ENCODE peak calls at places on chromosomes 6 and 20, in six cellular contexts. One of them, this sample, is unnamed.

GRCh38 chr6:5034328-5034727 is 30.5 kb upstream of the RPP40 start:
- DNase-seq in posterior cingulate gyrus: no peak
- DNase-seq in stimulated activated CD4-positive, alpha-beta T cell treated with anti-CD3 and anti-CD28 coated beads, Interleukin-4, amount 100 ng/mL, for 1 hour: no peak
- DNase-seq in GM04504: no peak
- DNase-seq in GM12878: no peak
- DNase-seq in T-helper 17 cell: no peak
- DNase-seq in this sample: peak

GRCh38 chr6:16302721-16303552 is 64.5 kb downstream of the GMPR start:
- DNase-seq in posterior cingulate gyrus: no peak
- DNase-seq in stimulated activated CD4-positive, alpha-beta T cell treated with anti-CD3 and anti-CD28 coated beads, Interleukin-4, amount 100 ng/mL, for 1 hour: no peak
- DNase-seq in GM04504: no peak
- DNase-seq in GM12878: no peak
- DNase-seq in T-helper 17 cell: no peak
- DNase-seq in this sample: no peak

GRCh38 chr6:11700118-11700718 is 78.4 kb downstream of the ADTRP start:
- DNase-seq in posterior cingulate gyrus: no peak
- DNase-seq in stimulated activated CD4-positive, alpha-beta T cell treated with anti-CD3 and anti-CD28 coated beads, Interleukin-4, amount 100 ng/mL, for 1 hour: no peak
- DNase-seq in GM04504: no peak
- DNase-seq in GM12878: no peak
- DNase-seq in T-helper 17 cell: no peak
- DNase-seq in this sample: no peak

GRCh38 chr20:59835448-59836395 is 97.7 kb downstream of the SYCP2 start:
- DNase-seq in posterior cingulate gyrus: peak
- DNase-seq in stimulated activated CD4-positive, alpha-beta T cell treated with anti-CD3 and anti-CD28 coated beads, Interleukin-4, amount 100 ng/mL, for 1 hour: no peak
- DNase-seq in GM04504: no peak
- DNase-seq in GM12878: no peak
- DNase-seq in T-helper 17 cell: no peak
- DNase-seq in this sample: no peak

GRCh38 chr6:4687656-4687988 is 88.6 kb upstream of the CDYL start:
- DNase-seq in posterior cingulate gyrus: no peak
- DNase-seq in stimulated activated CD4-positive, alpha-beta T cell treated with anti-CD3 and anti-CD28 coated beads, Interleukin-4, amount 100 ng/mL, for 1 hour: no peak
- DNase-seq in GM04504: no peak
- DNase-seq in GM12878: no peak
- DNase-seq in T-helper 17 cell: no peak
- DNase-seq in this sample: no peak

GRCh38 chr6:168585441-168585840 is 144.5 kb downstream of the SMOC2 start:
- DNase-seq in posterior cingulate gyrus: no peak
- DNase-seq in stimulated activated CD4-positive, alpha-beta T cell treated with anti-CD3 and anti-CD28 coated beads, Interleukin-4, amount 100 ng/mL, for 1 hour: no peak
- DNase-seq in GM04504: no peak
- DNase-seq in GM12878: no peak
- DNase-seq in T-helper 17 cell: no peak
- DNase-seq in this sample: no peak

GRCh38 chr6:113584767-113585166 is 272.4 kb upstream of the MARCKS start:
- DNase-seq in posterior cingulate gyrus: no peak
- DNase-seq in stimulated activated CD4-positive, alpha-beta T cell treated with anti-CD3 and anti-CD28 coated beads, Interleukin-4, amount 100 ng/mL, for 1 hour: no peak
- DNase-seq in GM04504: no peak
- DNase-seq in GM12878: no peak
- DNase-seq in T-helper 17 cell: no peak
- DNase-seq in this sample: no peak

GRCh38 chr20:20578838-20579237 is 133.6 kb downstream of the RALGAPA2 start:
- DNase-seq in posterior cingulate gyrus: no peak
- DNase-seq in stimulated activated CD4-positive, alpha-beta T cell treated with anti-CD3 and anti-CD28 coated beads, Interleukin-4, amount 100 ng/mL, for 1 hour: no peak
- DNase-seq in GM04504: no peak
- DNase-seq in GM12878: no peak
- DNase-seq in T-helper 17 cell: no peak
- DNase-seq in this sample: no peak

GRCh38 chr6:73017473-73017872 is 207.8 kb downstream of the KHDC1L start:
- DNase-seq in posterior cingulate gyrus: no peak
- DNase-seq in stimulated activated CD4-positive, alpha-beta T cell treated with anti-CD3 and anti-CD28 coated beads, Interleukin-4, amount 100 ng/mL, for 1 hour: no peak
- DNase-seq in GM04504: no peak
- DNase-seq in GM12878: no peak
- DNase-seq in T-helper 17 cell: no peak
- DNase-seq in this sample: no peak

GRCh38 chr6:16493112-16493511 is 254.7 kb downstream of the GMPR start:
- DNase-seq in posterior cingulate gyrus: no peak
- DNase-seq in stimulated activated CD4-positive, alpha-beta T cell treated with anti-CD3 and anti-CD28 coated beads, Interleukin-4, amount 100 ng/mL, for 1 hour: no peak
- DNase-seq in GM04504: no peak
- DNase-seq in GM12878: no peak
- DNase-seq in T-helper 17 cell: no peak
- DNase-seq in this sample: no peak

GRCh38 chr20:35698298-35699126 is 640 bp downstream of the NFS1 start:
- DNase-seq in posterior cingulate gyrus: no peak
- DNase-seq in stimulated activated CD4-positive, alpha-beta T cell treated with anti-CD3 and anti-CD28 coated beads, Interleukin-4, amount 100 ng/mL, for 1 hour: no peak
- DNase-seq in GM04504: no peak
- DNase-seq in GM12878: no peak
- DNase-seq in T-helper 17 cell: peak
- DNase-seq in this sample: no peak

GRCh38 chr6:169263836-169264608 is 10.4 kb upstream of the THBS2 start:
- DNase-seq in posterior cingulate gyrus: no peak
- DNase-seq in stimulated activated CD4-positive, alpha-beta T cell treated with anti-CD3 and anti-CD28 coated beads, Interleukin-4, amount 100 ng/mL, for 1 hour: no peak
- DNase-seq in GM04504: no peak
- DNase-seq in GM12878: no peak
- DNase-seq in T-helper 17 cell: no peak
- DNase-seq in this sample: no peak

GRCh38 chr6:30641048-30641447 is 5.9 kb upstream of the C6orf136 start:
- DNase-seq in posterior cingulate gyrus: no peak
- DNase-seq in stimulated activated CD4-positive, alpha-beta T cell treated with anti-CD3 and anti-CD28 coated beads, Interleukin-4, amount 100 ng/mL, for 1 hour: no peak
- DNase-seq in GM04504: no peak
- DNase-seq in GM12878: no peak
- DNase-seq in T-helper 17 cell: no peak
- DNase-seq in this sample: no peak

GRCh38 chr6:42281570-42281969 is 63.9 kb upstream of the MRPS10 start:
- DNase-seq in posterior cingulate gyrus: no peak
- DNase-seq in stimulated activated CD4-positive, alpha-beta T cell treated with anti-CD3 and anti-CD28 coated beads, Interleukin-4, amount 100 ng/mL, for 1 hour: peak
- DNase-seq in GM04504: no peak
- DNase-seq in GM12878: no peak
- DNase-seq in T-helper 17 cell: no peak
- DNase-seq in this sample: no peak

GRCh38 chr6:157096522-157096921 is 226.8 kb downstream of the TMEM242 start:
- DNase-seq in posterior cingulate gyrus: no peak
- DNase-seq in stimulated activated CD4-positive, alpha-beta T cell treated with anti-CD3 and anti-CD28 coated beads, Interleukin-4, amount 100 ng/mL, for 1 hour: no peak
- DNase-seq in GM04504: no peak
- DNase-seq in GM12878: no peak
- DNase-seq in T-helper 17 cell: no peak
- DNase-seq in this sample: peak

GRCh38 chr20:62222972-62223371 is 2.9 kb upstream of the HRH3 start:
- DNase-seq in posterior cingulate gyrus: no peak
- DNase-seq in stimulated activated CD4-positive, alpha-beta T cell treated with anti-CD3 and anti-CD28 coated beads, Interleukin-4, amount 100 ng/mL, for 1 hour: no peak
- DNase-seq in GM04504: no peak
- DNase-seq in GM12878: no peak
- DNase-seq in T-helper 17 cell: no peak
- DNase-seq in this sample: no peak

GRCh38 chr20:11296221-11296620 is 621.5 kb upstream of the BTBD3 start:
- DNase-seq in posterior cingulate gyrus: no peak
- DNase-seq in stimulated activated CD4-positive, alpha-beta T cell treated with anti-CD3 and anti-CD28 coated beads, Interleukin-4, amount 100 ng/mL, for 1 hour: no peak
- DNase-seq in GM04504: no peak
- DNase-seq in GM12878: no peak
- DNase-seq in T-helper 17 cell: no peak
- DNase-seq in this sample: no peak

GRCh38 chr6:108518714-108519576 is 41.8 kb upstream of the FOXO3 start:
- DNase-seq in posterior cingulate gyrus: no peak
- DNase-seq in stimulated activated CD4-positive, alpha-beta T cell treated with anti-CD3 and anti-CD28 coated beads, Interleukin-4, amount 100 ng/mL, for 1 hour: no peak
- DNase-seq in GM04504: no peak
- DNase-seq in GM12878: no peak
- DNase-seq in T-helper 17 cell: no peak
- DNase-seq in this sample: no peak

GRCh38 chr6:117906905-117907599 is at the start of gene SLC35F1:
- DNase-seq in posterior cingulate gyrus: peak
- DNase-seq in stimulated activated CD4-positive, alpha-beta T cell treated with anti-CD3 and anti-CD28 coated beads, Interleukin-4, amount 100 ng/mL, for 1 hour: peak
- DNase-seq in GM04504: no peak
- DNase-seq in GM12878: no peak
- DNase-seq in T-helper 17 cell: peak
- DNase-seq in this sample: peak

GRCh38 chr6:158805698-158806373 is 13.3 kb downstream of the EZR start:
- DNase-seq in posterior cingulate gyrus: no peak
- DNase-seq in stimulated activated CD4-positive, alpha-beta T cell treated with anti-CD3 and anti-CD28 coated beads, Interleukin-4, amount 100 ng/mL, for 1 hour: no peak
- DNase-seq in GM04504: no peak
- DNase-seq in GM12878: no peak
- DNase-seq in T-helper 17 cell: no peak
- DNase-seq in this sample: no peak

GRCh38 chr6:128963561-128963960 is 80.6 kb downstream of the LAMA2 start:
- DNase-seq in posterior cingulate gyrus: no peak
- DNase-seq in stimulated activated CD4-positive, alpha-beta T cell treated with anti-CD3 and anti-CD28 coated beads, Interleukin-4, amount 100 ng/mL, for 1 hour: no peak
- DNase-seq in GM04504: peak
- DNase-seq in GM12878: no peak
- DNase-seq in T-helper 17 cell: no peak
- DNase-seq in this sample: no peak

GRCh38 chr20:50551288-50551687 is 41.1 kb downstream of the PTPN1 start:
- DNase-seq in posterior cingulate gyrus: no peak
- DNase-seq in stimulated activated CD4-positive, alpha-beta T cell treated with anti-CD3 and anti-CD28 coated beads, Interleukin-4, amount 100 ng/mL, for 1 hour: no peak
- DNase-seq in GM04504: no peak
- DNase-seq in GM12878: no peak
- DNase-seq in T-helper 17 cell: no peak
- DNase-seq in this sample: no peak

GRCh38 chr20:51532577-51533191 is 9.8 kb downstream of the NFATC2 start:
- DNase-seq in posterior cingulate gyrus: peak
- DNase-seq in stimulated activated CD4-positive, alpha-beta T cell treated with anti-CD3 and anti-CD28 coated beads, Interleukin-4, amount 100 ng/mL, for 1 hour: no peak
- DNase-seq in GM04504: no peak
- DNase-seq in GM12878: no peak
- DNase-seq in T-helper 17 cell: no peak
- DNase-seq in this sample: peak

GRCh38 chr6:131950767-131951575 is at the start of gene CCN2:
- DNase-seq in posterior cingulate gyrus: peak
- DNase-seq in stimulated activated CD4-positive, alpha-beta T cell treated with anti-CD3 and anti-CD28 coated beads, Interleukin-4, amount 100 ng/mL, for 1 hour: no peak
- DNase-seq in GM04504: peak
- DNase-seq in GM12878: no peak
- DNase-seq in T-helper 17 cell: no peak
- DNase-seq in this sample: peak

GRCh38 chr6:31386099-31386498 is 17.3 kb upstream of the MICA start:
- DNase-seq in posterior cingulate gyrus: no peak
- DNase-seq in stimulated activated CD4-positive, alpha-beta T cell treated with anti-CD3 and anti-CD28 coated beads, Interleukin-4, amount 100 ng/mL, for 1 hour: no peak
- DNase-seq in GM04504: no peak
- DNase-seq in GM12878: no peak
- DNase-seq in T-helper 17 cell: no peak
- DNase-seq in this sample: no peak

GRCh38 chr6:11744753-11745152 is 33.9 kb downstream of the ADTRP start:
- DNase-seq in posterior cingulate gyrus: no peak
- DNase-seq in stimulated activated CD4-positive, alpha-beta T cell treated with anti-CD3 and anti-CD28 coated beads, Interleukin-4, amount 100 ng/mL, for 1 hour: no peak
- DNase-seq in GM04504: peak
- DNase-seq in GM12878: no peak
- DNase-seq in T-helper 17 cell: no peak
- DNase-seq in this sample: no peak

GRCh38 chr6:47697925-47698324 is 455 bp upstream of the ADGRF4 start:
- DNase-seq in posterior cingulate gyrus: no peak
- DNase-seq in stimulated activated CD4-positive, alpha-beta T cell treated with anti-CD3 and anti-CD28 coated beads, Interleukin-4, amount 100 ng/mL, for 1 hour: no peak
- DNase-seq in GM04504: no peak
- DNase-seq in GM12878: no peak
- DNase-seq in T-helper 17 cell: no peak
- DNase-seq in this sample: no peak

GRCh38 chr6:37916675-37917074 is 97.1 kb downstream of the ZFAND3 start:
- DNase-seq in posterior cingulate gyrus: no peak
- DNase-seq in stimulated activated CD4-positive, alpha-beta T cell treated with anti-CD3 and anti-CD28 coated beads, Interleukin-4, amount 100 ng/mL, for 1 hour: no peak
- DNase-seq in GM04504: no peak
- DNase-seq in GM12878: no peak
- DNase-seq in T-helper 17 cell: no peak
- DNase-seq in this sample: no peak

GRCh38 chr6:75282706-75283105 is 1.9 kb downstream of the TMEM30A start:
- DNase-seq in posterior cingulate gyrus: no peak
- DNase-seq in stimulated activated CD4-positive, alpha-beta T cell treated with anti-CD3 and anti-CD28 coated beads, Interleukin-4, amount 100 ng/mL, for 1 hour: no peak
- DNase-seq in GM04504: no peak
- DNase-seq in GM12878: no peak
- DNase-seq in T-helper 17 cell: no peak
- DNase-seq in this sample: no peak

GRCh38 chr6:5468586-5468985 is 207.3 kb downstream of the FARS2 start:
- DNase-seq in posterior cingulate gyrus: no peak
- DNase-seq in stimulated activated CD4-positive, alpha-beta T cell treated with anti-CD3 and anti-CD28 coated beads, Interleukin-4, amount 100 ng/mL, for 1 hour: no peak
- DNase-seq in GM04504: no peak
- DNase-seq in GM12878: no peak
- DNase-seq in T-helper 17 cell: no peak
- DNase-seq in this sample: no peak

GRCh38 chr6:34021839-34022190 is 124.1 kb downstream of the GRM4 start:
- DNase-seq in posterior cingulate gyrus: no peak
- DNase-seq in stimulated activated CD4-positive, alpha-beta T cell treated with anti-CD3 and anti-CD28 coated beads, Interleukin-4, amount 100 ng/mL, for 1 hour: no peak
- DNase-seq in GM04504: no peak
- DNase-seq in GM12878: no peak
- DNase-seq in T-helper 17 cell: no peak
- DNase-seq in this sample: no peak

GRCh38 chr6:51753635-51754034 is 333.8 kb downstream of the PKHD1 start:
- DNase-seq in posterior cingulate gyrus: no peak
- DNase-seq in stimulated activated CD4-positive, alpha-beta T cell treated with anti-CD3 and anti-CD28 coated beads, Interleukin-4, amount 100 ng/mL, for 1 hour: no peak
- DNase-seq in GM04504: no peak
- DNase-seq in GM12878: no peak
- DNase-seq in T-helper 17 cell: no peak
- DNase-seq in this sample: no peak

GRCh38 chr20:62355527-62356142 is 11.5 kb downstream of the LAMA5 start:
- DNase-seq in posterior cingulate gyrus: no peak
- DNase-seq in stimulated activated CD4-positive, alpha-beta T cell treated with anti-CD3 and anti-CD28 coated beads, Interleukin-4, amount 100 ng/mL, for 1 hour: no peak
- DNase-seq in GM04504: no peak
- DNase-seq in GM12878: no peak
- DNase-seq in T-helper 17 cell: no peak
- DNase-seq in this sample: peak

GRCh38 chr20:33154252-33154651 is 13.7 kb upstream of the BPIFA2 start:
- DNase-seq in posterior cingulate gyrus: no peak
- DNase-seq in stimulated activated CD4-positive, alpha-beta T cell treated with anti-CD3 and anti-CD28 coated beads, Interleukin-4, amount 100 ng/mL, for 1 hour: no peak
- DNase-seq in GM04504: no peak
- DNase-seq in GM12878: no peak
- DNase-seq in T-helper 17 cell: no peak
- DNase-seq in this sample: no peak

GRCh38 chr20:15859061-15859460 is 714.2 kb downstream of the KIF16B start:
- DNase-seq in posterior cingulate gyrus: no peak
- DNase-seq in stimulated activated CD4-positive, alpha-beta T cell treated with anti-CD3 and anti-CD28 coated beads, Interleukin-4, amount 100 ng/mL, for 1 hour: no peak
- DNase-seq in GM04504: no peak
- DNase-seq in GM12878: no peak
- DNase-seq in T-helper 17 cell: no peak
- DNase-seq in this sample: no peak

GRCh38 chr20:37386505-37387201 is 40.7 kb downstream of the SRC start:
- DNase-seq in posterior cingulate gyrus: no peak
- DNase-seq in stimulated activated CD4-positive, alpha-beta T cell treated with anti-CD3 and anti-CD28 coated beads, Interleukin-4, amount 100 ng/mL, for 1 hour: no peak
- DNase-seq in GM04504: no peak
- DNase-seq in GM12878: no peak
- DNase-seq in T-helper 17 cell: no peak
- DNase-seq in this sample: no peak

GRCh38 chr20:62647521-62648317 is 5.4 kb downstream of the SLCO4A1 start:
- DNase-seq in posterior cingulate gyrus: no peak
- DNase-seq in stimulated activated CD4-positive, alpha-beta T cell treated with anti-CD3 and anti-CD28 coated beads, Interleukin-4, amount 100 ng/mL, for 1 hour: no peak
- DNase-seq in GM04504: no peak
- DNase-seq in GM12878: no peak
- DNase-seq in T-helper 17 cell: no peak
- DNase-seq in this sample: no peak

GRCh38 chr6:128204621-128205020 is 303.8 kb upstream of the THEMIS start:
- DNase-seq in posterior cingulate gyrus: no peak
- DNase-seq in stimulated activated CD4-positive, alpha-beta T cell treated with anti-CD3 and anti-CD28 coated beads, Interleukin-4, amount 100 ng/mL, for 1 hour: no peak
- DNase-seq in GM04504: peak
- DNase-seq in GM12878: no peak
- DNase-seq in T-helper 17 cell: no peak
- DNase-seq in this sample: no peak

This sample was measured in substantia nigra.